ENCODE peak calls at places on chromosome 12, in seven cellular contexts. K is ascending aorta, G is AG10803, T is cardiac muscle cell, Q is AG09309, O is BJ, C is foreskin fibroblast. U is an unnamed sample.

GRCh38 chr12:102461501-102461900 is 18.9 kb downstream of the IGF1 start:
- DNase-seq in K (no peak), G (no peak), T (no peak), Q (no peak), O (no peak), C (no peak), U (no peak)

GRCh38 chr12:83665755-83666154 is 979.0 kb downstream of the TMTC2 start:
- DNase-seq in K (no peak), G (no peak), T (no peak), Q (no peak), O (no peak), C (no peak), U (no peak)

GRCh38 chr12:95002754-95003153 is 743 bp downstream of the NDUFA12 start:
- DNase-seq in K (no peak), G (no peak), T (no peak), Q (no peak), O (no peak), C (no peak), U (no peak)

GRCh38 chr12:65499167-65499566 is 220.7 kb downstream of the MSRB3 start:
- DNase-seq in K (no peak), G (no peak), T (no peak), Q (no peak), O (no peak), C (no peak), U (no peak)

GRCh38 chr12:28500373-28501024 is 310.2 kb downstream of the CCDC91 start:
- DNase-seq in K (no peak), G (peak), T (no peak), Q (no peak), O (no peak), C (no peak), U (no peak)

GRCh38 chr12:65640489-65640901 is 183.8 kb upstream of the HMGA2 start:
- DNase-seq in K (no peak), G (peak), T (no peak), Q (no peak), O (no peak), C (peak), U (no peak)

GRCh38 chr12:49533331-49533730 is 5.5 kb upstream of the KCNH3 start:
- DNase-seq in K (no peak), G (no peak), T (no peak), Q (no peak), O (no peak), C (no peak), U (no peak)

GRCh38 chr12:131620946-131621681 is 89.8 kb upstream of the SFSWAP start:
- DNase-seq in K (no peak), G (no peak), T (no peak), Q (no peak), O (no peak), C (no peak), U (no peak)

GRCh38 chr12:106282457-106283097 is 20.0 kb upstream of the TCP11L2 start:
- DNase-seq in K (no peak), G (peak), T (peak), Q (no peak), O (no peak), C (peak), U (no peak)

GRCh38 chr12:56931474-56931978 is 2.7 kb downstream of the SDR9C7 start:
- DNase-seq in K (no peak), G (peak), T (peak), Q (peak), O (no peak), C (peak), U (peak)

GRCh38 chr12:104671407-104672095 is 214.8 kb downstream of the CHST11 start:
- DNase-seq in K (peak), G (peak), T (peak), Q (peak), O (peak), C (peak), U (peak)

GRCh38 chr12:28145211-28145610 is 45.0 kb upstream of the CCDC91 start:
- DNase-seq in K (no peak), G (no peak), T (no peak), Q (no peak), O (no peak), C (no peak), U (no peak)

GRCh38 chr12:95574799-95575452 is 23.6 kb upstream of the USP44 start:
- DNase-seq in K (no peak), G (peak), T (peak), Q (no peak), O (no peak), C (peak), U (peak)

GRCh38 chr12:109863961-109864712 is 16.2 kb downstream of the GLTP start:
- DNase-seq in K (no peak), G (peak), T (no peak), Q (no peak), O (no peak), C (no peak), U (no peak)

GRCh38 chr12:3200032-3200617 is 122.9 kb downstream of the TSPAN9 start:
- DNase-seq in K (no peak), G (peak), T (peak), Q (no peak), O (no peak), C (peak), U (peak)

GRCh38 chr12:120677765-120678473 is 9.0 kb upstream of the MLEC start:
- DNase-seq in K (no peak), G (peak), T (no peak), Q (no peak), O (no peak), C (no peak), U (no peak)

GRCh38 chr12:106274575-106275081 is 26.8 kb upstream of the CKAP4 start:
- DNase-seq in K (no peak), G (peak), T (no peak), Q (peak), O (no peak), C (no peak), U (no peak)

GRCh38 chr12:94676011-94676709 is 25.8 kb upstream of the TMCC3 start:
- DNase-seq in K (peak), G (no peak), T (no peak), Q (no peak), O (no peak), C (no peak), U (no peak)

GRCh38 chr12:67701121-67701520 is 52.6 kb downstream of the DYRK2 start:
- DNase-seq in K (no peak), G (no peak), T (no peak), Q (no peak), O (no peak), C (peak), U (no peak)

GRCh38 chr12:101670007-101670671 is 27.3 kb upstream of the CHPT1 start:
- DNase-seq in K (peak), G (peak), T (peak), Q (peak), O (no peak), C (peak), U (peak)

GRCh38 chr12:95646781-95647184 is 95.5 kb upstream of the USP44 start:
- DNase-seq in K (no peak), G (peak), T (no peak), Q (peak), O (peak), C (peak), U (peak)

GRCh38 chr12:104615048-104615561 is 158.4 kb downstream of the CHST11 start:
- DNase-seq in K (peak), G (peak), T (peak), Q (no peak), O (no peak), C (no peak), U (no peak)

GRCh38 chr12:93802698-93803097 is 125.5 kb downstream of the CRADD start:
- DNase-seq in K (no peak), G (peak), T (peak), Q (no peak), O (no peak), C (peak), U (no peak)

GRCh38 chr12:34400986-34401658 is 378.8 kb downstream of the ALG10 start:
- DNase-seq in K (peak), G (no peak), T (no peak), Q (no peak), O (no peak), C (no peak), U (no peak)

GRCh38 chr12:92080390-92081285 is 65.0 kb downstream of the BTG1 start:
- DNase-seq in K (no peak), G (peak), T (peak), Q (peak), O (peak), C (peak), U (peak)

GRCh38 chr12:12902036-12902435 is 10.7 kb downstream of the GPRC5A start:
- DNase-seq in K (no peak), G (peak), T (no peak), Q (no peak), O (no peak), C (no peak), U (peak)

GRCh38 chr12:12885060-12885792 is 6.1 kb upstream of the GPRC5A start:
- DNase-seq in K (no peak), G (no peak), T (peak), Q (no peak), O (no peak), C (no peak), U (no peak)

GRCh38 chr12:121968880-121969279 is 50.5 kb downstream of the CFAP251 start:
- DNase-seq in K (no peak), G (no peak), T (no peak), Q (no peak), O (no peak), C (no peak), U (no peak)

GRCh38 chr12:102539651-102540553 is 59.5 kb upstream of the IGF1 start:
- DNase-seq in K (no peak), G (peak), T (peak), Q (peak), O (peak), C (peak), U (peak)

GRCh38 chr12:64080319-64081008 is 141.6 kb downstream of the KICS2 start:
- DNase-seq in K (no peak), G (no peak), T (no peak), Q (no peak), O (no peak), C (no peak), U (no peak)

GRCh38 chr12:94247256-94247655 is 98.9 kb downstream of the PLXNC1 start:
- DNase-seq in K (no peak), G (no peak), T (no peak), Q (no peak), O (no peak), C (no peak), U (no peak)

GRCh38 chr12:40992674-40993073 is 195.4 kb upstream of the PDZRN4 start:
- DNase-seq in K (no peak), G (no peak), T (no peak), Q (no peak), O (no peak), C (no peak), U (no peak)

GRCh38 chr12:76422878-76423438 is 74.7 kb upstream of the BBS10 start:
- DNase-seq in K (no peak), G (no peak), T (no peak), Q (no peak), O (no peak), C (peak), U (peak)

GRCh38 chr12:63208956-63209355 is 58.0 kb upstream of the AVPR1A start:
- DNase-seq in K (no peak), G (no peak), T (no peak), Q (no peak), O (no peak), C (no peak), U (peak)

GRCh38 chr12:19437996-19438395 is 1.3 kb upstream of the AEBP2 start:
- DNase-seq in K (no peak), G (no peak), T (no peak), Q (no peak), O (no peak), C (no peak), U (peak)

GRCh38 chr12:64796205-64796845 is 28.1 kb upstream of the TBC1D30 start:
- DNase-seq in K (peak), G (peak), T (peak), Q (peak), O (peak), C (peak), U (peak)

GRCh38 chr12:88360349-88360748 is 218.2 kb downstream of the TMTC3 start:
- DNase-seq in K (no peak), G (no peak), T (no peak), Q (no peak), O (no peak), C (no peak), U (no peak)

GRCh38 chr12:11771895-11772502 is 122.5 kb downstream of the ETV6 start:
- DNase-seq in K (no peak), G (no peak), T (no peak), Q (no peak), O (no peak), C (no peak), U (no peak)

GRCh38 chr12:12798480-12798879 is 13.0 kb downstream of the APOLD1 start:
- DNase-seq in K (no peak), G (no peak), T (no peak), Q (no peak), O (no peak), C (no peak), U (no peak)

DNA sequence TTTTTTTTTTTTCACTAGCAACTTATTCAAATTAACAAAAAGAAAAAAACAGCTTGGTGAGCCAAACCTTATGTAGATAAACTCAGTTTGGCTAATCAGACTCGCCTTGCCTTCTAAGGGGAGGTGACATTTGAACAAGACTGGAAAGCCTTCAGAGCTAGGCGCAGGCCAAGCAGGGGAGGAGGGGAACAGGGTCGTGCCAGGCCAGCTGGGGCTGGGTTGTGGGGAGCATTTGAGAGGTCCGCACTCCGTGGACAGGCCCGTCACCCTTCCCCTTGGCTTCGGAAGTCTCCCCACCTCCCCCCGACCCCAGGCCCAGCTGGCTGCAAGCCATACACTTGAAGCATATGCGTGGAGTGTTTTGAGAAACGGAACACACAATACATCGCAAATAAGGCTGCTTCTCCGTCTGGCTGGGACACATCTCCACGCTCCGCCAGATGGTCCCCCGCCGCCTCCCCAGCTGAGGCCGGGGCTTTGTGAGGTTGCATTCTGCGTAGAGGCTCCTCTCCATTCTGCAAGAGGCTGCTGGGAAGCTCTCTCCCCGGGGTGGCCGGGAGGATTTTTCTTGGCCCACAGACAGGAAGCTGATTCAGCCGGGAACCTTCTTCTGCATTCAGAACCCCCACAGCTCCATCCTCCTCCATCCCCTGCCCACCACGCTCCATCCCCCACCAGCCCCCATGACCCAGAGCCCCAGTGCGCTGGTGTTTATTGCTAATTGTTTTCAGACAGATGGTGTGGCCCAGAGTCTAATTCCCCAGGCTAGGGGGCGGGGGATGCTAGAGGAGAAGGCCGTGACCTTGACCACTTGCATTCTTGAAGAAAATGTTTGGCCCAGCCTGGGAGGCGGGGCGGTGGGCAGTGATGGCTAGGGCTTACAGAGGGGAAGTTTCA is 88.2 kb upstream of the NCOR2 start:
- DNase-seq in K (peak), G (peak), T (peak), Q (no peak), O (peak), C (peak), U (no peak)
- H3K4me3 ChIP-seq in K (peak), G (peak), T (no peak), Q (peak), O (no peak), C (peak), U (no peak)

DNA sequence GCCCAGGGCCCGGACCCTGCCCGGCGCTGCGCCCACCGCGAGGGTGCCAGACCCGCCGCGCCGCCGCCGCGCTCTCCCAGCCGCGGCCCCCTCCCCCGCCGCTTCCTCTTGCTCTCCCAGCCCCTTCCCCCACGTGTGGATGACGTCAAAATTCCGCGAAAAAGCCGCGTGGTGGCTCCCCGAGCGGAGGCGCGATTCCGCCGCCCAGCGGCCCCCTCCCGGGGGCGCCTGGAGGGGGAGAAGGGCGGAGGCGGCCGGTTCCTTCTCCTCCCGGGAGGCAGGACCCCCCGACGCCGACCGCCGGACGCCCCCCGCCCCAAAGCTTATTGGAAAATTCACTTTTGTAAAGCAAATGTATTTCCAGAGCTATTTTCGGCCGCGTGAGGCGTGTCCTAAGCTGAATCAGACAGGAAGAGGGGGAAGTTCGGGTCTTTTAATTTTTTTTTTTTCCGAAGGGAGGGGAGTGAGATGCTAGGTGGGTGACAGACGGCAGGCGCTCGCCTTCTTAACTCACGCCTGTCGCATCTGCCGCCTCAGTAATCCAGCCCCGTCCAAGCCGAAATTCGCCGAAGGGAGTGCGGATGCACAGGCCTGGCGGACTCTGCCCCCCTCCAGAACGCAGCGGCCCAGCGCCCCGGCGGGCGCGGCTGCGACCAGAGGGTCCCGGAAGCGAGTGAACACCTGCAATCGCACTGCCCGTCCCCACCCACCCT is 4.1 kb upstream of the CCND2 start:
- DNase-seq in K (peak), G (no peak), T (peak), Q (no peak), O (no peak), C (no peak), U (no peak)
- TF ChIP-seq CTCF in K (peak), G (no peak), T (peak), Q (no peak), O (no peak), C (no peak), U (peak)

GRCh38 chr12:6646276-6647082 is 753 bp downstream of the ACRBP start:
- DNase-seq in K (no peak), G (no peak), T (no peak), Q (no peak), O (no peak), C (no peak), U (no peak)
- H3K4me3 ChIP-seq in K (peak), G (peak), T (peak), Q (no peak), O (no peak), C (no peak), U (peak)

GRCh38 chr12:98575013-98575412 is 18.5 kb upstream of the SLC25A3 start:
- DNase-seq in K (no peak), G (no peak), T (no peak), Q (no peak), O (no peak), C (no peak), U (no peak)

GRCh38 chr12:98574110-98574509 is 19.4 kb upstream of the SLC25A3 start:
- DNase-seq in K (no peak), G (no peak), T (peak), Q (no peak), O (no peak), C (no peak), U (no peak)

DNA sequence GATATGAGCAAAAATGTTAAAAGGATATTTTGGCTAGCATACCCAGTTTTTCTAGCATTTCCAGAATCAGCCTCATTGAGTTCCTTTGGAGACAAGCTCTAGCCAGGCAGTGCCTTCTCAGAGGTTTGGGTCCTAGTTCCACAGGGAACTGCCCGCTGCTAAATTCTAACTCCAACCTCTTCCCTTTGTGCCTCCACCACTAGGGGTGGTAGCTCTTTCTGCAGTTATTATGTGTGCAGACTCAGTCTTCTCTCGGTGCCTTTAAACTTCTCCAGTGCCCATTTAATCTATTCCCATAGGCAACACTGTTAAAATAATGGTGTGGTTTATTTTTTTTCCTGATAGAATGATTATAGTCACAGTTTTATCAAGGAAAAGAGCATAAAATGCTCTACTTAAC is 21.5 kb upstream of the SLC25A3 start:
- DNase-seq in K (no peak), G (no peak), T (peak), Q (no peak), O (no peak), C (no peak), U (no peak)
- TF ChIP-seq CTCF in K (no peak), G (peak), T (peak), Q (peak), O (no peak), C (no peak), U (peak)

DNA sequence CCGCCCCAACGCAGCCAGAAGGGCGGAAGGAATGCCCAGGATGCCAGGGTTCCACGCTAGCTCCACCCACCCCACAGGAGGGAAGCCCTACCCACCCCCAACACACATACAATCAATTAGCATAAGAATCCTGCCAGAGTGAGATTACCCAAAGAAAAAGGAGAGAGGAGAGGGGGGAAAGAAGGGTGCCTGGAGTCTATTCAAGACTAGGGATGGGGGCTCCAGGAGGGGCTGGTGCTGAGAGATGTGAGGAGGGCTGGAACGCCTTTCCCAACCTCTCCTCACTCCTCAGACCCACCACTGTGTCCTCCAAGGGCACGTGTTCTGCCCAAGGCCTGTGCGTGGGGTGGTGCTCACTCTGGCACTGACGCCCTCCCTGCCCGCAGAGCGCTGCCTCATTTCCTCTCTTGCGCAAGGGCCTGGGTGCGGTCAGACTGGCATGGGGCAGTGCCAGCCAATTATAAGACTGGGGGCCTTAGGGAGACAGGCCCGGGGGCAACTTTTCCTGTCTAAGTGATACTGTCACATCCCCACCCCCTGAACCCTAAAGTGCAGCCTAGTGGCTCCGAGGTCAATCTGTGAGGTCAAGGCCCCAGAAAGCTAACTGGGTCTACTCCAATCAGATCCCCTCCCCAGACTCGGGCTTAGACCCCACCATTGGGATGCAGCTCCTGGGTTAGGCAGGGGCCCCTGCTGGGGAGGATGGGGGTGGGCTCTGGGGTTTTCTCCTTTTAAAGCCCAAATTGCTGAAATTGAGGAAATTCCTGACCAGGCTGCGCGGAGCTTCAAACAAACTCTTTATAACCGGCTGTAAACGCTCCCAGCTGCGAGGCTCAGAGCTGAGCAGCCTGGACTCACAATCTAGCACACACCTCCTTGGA is 10.2 kb upstream of the ITGB7 start:
- DNase-seq in K (peak), G (peak), T (no peak), Q (no peak), O (no peak), C (peak), U (no peak)
- H3K4me3 ChIP-seq in K (peak), G (peak), T (no peak), Q (peak), O (peak), C (peak), U (no peak)

GRCh38 chr12:116882742-116883141 is 1.5 kb upstream of the HRK start:
- DNase-seq in K (no peak), G (peak), T (no peak), Q (no peak), O (no peak), C (no peak), U (no peak)
- TF ChIP-seq CTCF in K (no peak), G (peak), T (peak), Q (peak), O (peak), C (peak), U (peak)

U was measured in retinal pigment epithelial cell.